ENCODE peak calls at places on chromosome 11, in ten cellular contexts. M, V, S, C, I, N, F, A, J and D are unnamed samples.

GRCh38 chr11:118068206-118068944 is 8.5 kb upstream of the TMPRSS4 start:
- DNase-seq in M (no peak), V (no peak), S (peak), C (peak), I (no peak), N (no peak), F (no peak), A (no peak), J (no peak), D (no peak)

GRCh38 chr11:44622721-44623258 is 57.3 kb downstream of the CD82 start:
- DNase-seq in M (no peak), V (peak), S (no peak), C (peak), I (no peak), N (no peak), F (no peak), A (no peak), J (no peak), D (no peak)

GRCh38 chr11:35223429-35223828 is 84.5 kb downstream of the CD44 start:
- DNase-seq in M (no peak), V (no peak), S (peak), C (no peak), I (no peak), N (peak), F (no peak), A (no peak), J (no peak), D (no peak)

GRCh38 chr11:130858215-130858614 is 58.1 kb downstream of the SNX19 start:
- DNase-seq in M (no peak), V (no peak), S (peak), C (no peak), I (no peak), N (no peak), F (no peak), A (no peak), J (no peak), D (peak)

GRCh38 chr11:126586303-126586627 is 230.8 kb downstream of the ST3GAL4 start:
- DNase-seq in M (no peak), V (no peak), S (no peak), C (no peak), I (no peak), N (no peak), F (no peak), A (no peak), J (no peak), D (no peak)

GRCh38 chr11:60169264-60169915 is 13.5 kb downstream of the MS4A6A start:
- DNase-seq in M (no peak), V (no peak), S (no peak), C (peak), I (no peak), N (no peak), F (peak), A (no peak), J (no peak), D (peak)

GRCh38 chr11:123438191-123438627 is 8.1 kb downstream of the GRAMD1B start:
- DNase-seq in M (no peak), V (no peak), S (no peak), C (peak), I (peak), N (no peak), F (no peak), A (no peak), J (no peak), D (no peak)

GRCh38 chr11:35376613-35377012 is 42.7 kb downstream of the SLC1A2 start:
- DNase-seq in M (no peak), V (no peak), S (no peak), C (no peak), I (no peak), N (no peak), F (no peak), A (no peak), J (no peak), D (no peak)

GRCh38 chr11:134557571-134558257 is 145.7 kb upstream of the B3GAT1 start:
- DNase-seq in M (no peak), V (no peak), S (no peak), C (peak), I (no peak), N (no peak), F (no peak), A (no peak), J (no peak), D (no peak)

GRCh38 chr11:35412285-35412684 is 7.1 kb downstream of the SLC1A2 start:
- DNase-seq in M (no peak), V (no peak), S (peak), C (no peak), I (no peak), N (no peak), F (no peak), A (no peak), J (no peak), D (no peak)

GRCh38 chr11:103887001-103887680 is 149.3 kb upstream of the DDI1 start:
- DNase-seq in M (no peak), V (no peak), S (peak), C (no peak), I (no peak), N (no peak), F (no peak), A (no peak), J (no peak), D (no peak)

GRCh38 chr11:106409201-106409600 is 331.7 kb downstream of the AASDHPPT start:
- DNase-seq in M (no peak), V (no peak), S (no peak), C (no peak), I (no peak), N (no peak), F (no peak), A (no peak), J (no peak), D (no peak)

GRCh38 chr11:64234840-64235379 is 526 bp downstream of the VEGFB start:
- DNase-seq in M (peak), V (peak), S (peak), C (peak), I (peak), N (no peak), F (peak), A (peak), J (no peak), D (peak)

GRCh38 chr11:32448232-32448631 is 12.9 kb upstream of the WT1 start:
- DNase-seq in M (no peak), V (no peak), S (peak), C (peak), I (no peak), N (no peak), F (no peak), A (no peak), J (no peak), D (no peak)

GRCh38 chr11:132784441-132784840 is 747.9 kb downstream of the OPCML start:
- DNase-seq in M (no peak), V (no peak), S (no peak), C (no peak), I (no peak), N (no peak), F (no peak), A (no peak), J (no peak), D (no peak)

GRCh38 chr11:94934362-94934761 is 39.0 kb downstream of the CWC15 start:
- DNase-seq in M (no peak), V (no peak), S (no peak), C (peak), I (no peak), N (no peak), F (no peak), A (no peak), J (no peak), D (no peak)

GRCh38 chr11:69450857-69451220 is 30.6 kb upstream of the LINC01488 start:
- DNase-seq in M (no peak), V (no peak), S (no peak), C (no peak), I (no peak), N (no peak), F (no peak), A (no peak), J (no peak), D (no peak)

GRCh38 chr11:128720522-128720985 is 26.7 kb downstream of the FLI1 start:
- DNase-seq in M (no peak), V (no peak), S (peak), C (peak), I (no peak), N (no peak), F (no peak), A (no peak), J (no peak), D (no peak)

GRCh38 chr11:85844439-85845051 is 10.6 kb upstream of the CCDC83 start:
- DNase-seq in M (no peak), V (no peak), S (no peak), C (no peak), I (no peak), N (no peak), F (peak), A (no peak), J (no peak), D (peak)

GRCh38 chr11:61817471-61818202 is 834 bp upstream of the FADS1 start:
- DNase-seq in M (no peak), V (no peak), S (no peak), C (no peak), I (no peak), N (no peak), F (no peak), A (no peak), J (no peak), D (no peak)

GRCh38 chr11:66339163-66339675 is 3.0 kb upstream of the RIN1 start:
- DNase-seq in M (no peak), V (peak), S (no peak), C (no peak), I (no peak), N (no peak), F (no peak), A (no peak), J (no peak), D (no peak)

GRCh38 chr11:122836916-122837315 is 1.4 kb upstream of the CRTAM start:
- DNase-seq in M (no peak), V (no peak), S (no peak), C (no peak), I (no peak), N (no peak), F (no peak), A (no peak), J (no peak), D (no peak)

GRCh38 chr11:123202155-123202714 is 7.2 kb upstream of the CLMP start:
- DNase-seq in M (no peak), V (no peak), S (peak), C (peak), I (no peak), N (no peak), F (no peak), A (no peak), J (no peak), D (no peak)

GRCh38 chr11:68271023-68271780 is 571 bp downstream of the C11orf24 start:
- DNase-seq in M (peak), V (no peak), S (peak), C (peak), I (peak), N (no peak), F (peak), A (peak), J (peak), D (peak)

GRCh38 chr11:30603357-30603756 is 17.2 kb upstream of the MPPED2 start:
- DNase-seq in M (no peak), V (no peak), S (no peak), C (no peak), I (no peak), N (no peak), F (no peak), A (no peak), J (no peak), D (no peak)